ENCODE peak calls at places on chromosomes 11 and 22, in four cellular contexts. W is H1, Y is GM12878, Z is SK-N-SH. M is an unnamed sample.

GRCh38 chr22:37199103-37199838 is 11.2 kb upstream of the C1QTNF6 start:
- DNase-seq in Y (peak), Z (peak), W (peak), M (peak)

GRCh38 chr11:71140206-71140919 is 112.0 kb downstream of the SHANK2 start:
- DNase-seq in Y (no peak), W (no peak), Z (no peak), M (no peak)

GRCh38 chr22:46250783-46251125 is 661 bp upstream of the CDPF1 start:
- DNase-seq in Y (no peak), W (no peak), Z (no peak), M (no peak)

GRCh38 chr22:22702159-22702873 is 57.9 kb downstream of the GGTLC2 start:
- DNase-seq in Z (no peak), W (no peak), Y (no peak), M (no peak)

GRCh38 chr11:68128682-68129327 is 7.6 kb upstream of the CHKA start:
- DNase-seq in W (no peak), Y (no peak), Z (peak), M (peak)

GRCh38 chr22:45692549-45692948 is 20.9 kb downstream of the ATXN10 start:
- DNase-seq in W (no peak), Y (no peak), Z (no peak), M (no peak)

GRCh38 chr11:73139476-73140198 is 2.5 kb downstream of the FCHSD2 start:
- DNase-seq in Y (no peak), W (no peak), Z (no peak), M (peak)

GRCh38 chr22:47367993-47368945 is 605.8 kb downstream of the TBC1D22A start:
- DNase-seq in W (no peak), Y (no peak), Z (no peak), M (no peak)

GRCh38 chr11:86636275-86636674 is 36.1 kb downstream of the ME3 start:
- DNase-seq in Z (no peak), Y (no peak), W (no peak), M (no peak)

GRCh38 chr22:41560095-41560487 is 719 bp upstream of the CSDC2 start:
- DNase-seq in W (no peak), Z (no peak), Y (no peak), M (no peak)

GRCh38 chr11:130162733-130163132 is 3.2 kb downstream of the ST14 start:
- DNase-seq in Z (no peak), W (no peak), Y (no peak), M (no peak)

GRCh38 chr11:61955416-61956135 is 5.4 kb downstream of the BEST1 start:
- DNase-seq in W (peak), Z (no peak), Y (no peak), M (no peak)

DNA sequence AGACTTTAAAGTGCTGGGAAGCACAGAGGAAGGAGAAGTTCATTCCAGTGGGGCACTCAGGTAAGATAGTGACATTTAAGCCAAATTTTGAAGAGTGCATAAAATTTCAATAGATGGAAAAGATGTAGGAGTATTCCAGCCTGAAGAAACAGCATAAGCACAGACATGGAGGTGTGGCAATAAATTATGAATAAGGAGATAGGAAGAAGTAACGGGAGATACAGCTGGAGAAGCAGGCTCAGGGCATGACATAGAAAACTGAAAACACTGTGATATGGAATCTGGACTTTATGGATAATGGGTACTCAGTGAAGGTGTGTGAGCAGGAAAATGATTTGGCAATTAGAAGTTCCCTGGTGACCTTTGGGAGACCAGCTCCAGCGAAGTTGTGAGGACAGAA is 33.3 kb downstream of the P4HA3 start:
- DNase-seq in Y (no peak), Z (no peak), W (no peak), M (no peak)
- TF ChIP-seq TCF12 in Y (no peak), Z (no peak), W (no peak), M (no peak)

GRCh38 chr11:765025-765801 is 12.1 kb downstream of the GATD1 start:
- DNase-seq in Z (peak), Y (no peak), W (no peak), M (peak)
- TF ChIP-seq TCF12 in Z (no peak), Y (no peak), W (no peak), M (no peak)

DNA sequence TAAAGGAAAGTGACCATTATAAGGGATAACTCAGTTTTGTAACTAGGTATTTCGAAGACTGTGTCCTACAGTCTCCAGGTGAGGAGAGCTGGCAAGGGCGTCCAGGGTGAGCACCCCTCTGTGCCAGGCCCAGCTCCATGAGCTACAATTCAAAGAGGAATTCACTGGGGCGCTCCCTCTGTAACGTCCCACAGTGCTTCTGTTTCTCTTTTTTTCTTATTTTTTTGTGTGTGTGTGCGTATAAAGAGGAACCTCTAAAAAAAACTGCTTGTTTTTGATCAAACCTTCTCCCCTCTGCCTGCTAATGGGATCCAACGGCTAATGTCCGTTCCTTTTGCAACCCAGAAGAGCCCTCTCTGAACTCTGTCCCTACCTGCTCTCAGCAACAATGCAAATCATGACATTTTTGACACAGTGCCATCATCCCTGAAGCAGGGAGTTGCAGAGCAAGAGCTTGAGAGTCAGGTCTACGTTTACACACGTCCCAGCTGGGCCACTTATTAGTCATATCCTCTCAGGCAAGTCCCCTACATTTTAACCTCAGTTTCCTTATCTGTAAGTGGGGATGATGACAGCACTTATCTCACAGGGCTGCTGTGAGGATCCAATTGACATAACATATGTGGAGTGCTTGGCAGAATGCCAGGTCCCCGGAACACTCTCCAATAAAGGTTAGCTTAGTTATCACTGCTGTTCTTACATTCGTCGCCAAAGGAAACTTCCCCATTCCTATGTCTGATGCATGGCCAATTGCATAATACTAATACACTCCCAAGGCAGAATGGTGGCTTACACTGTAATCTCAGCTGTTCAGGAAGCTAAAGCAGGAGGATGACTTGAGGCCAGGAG is 16.9 kb downstream of the ASCC2 start:
- DNase-seq in W (no peak), Y (peak), Z (peak), M (peak)
- TF ChIP-seq TCF12 in W (no peak), Y (peak), Z (peak), M (no peak)

GRCh38 chr11:33635161-33635560 is 65.5 kb downstream of the C11orf91 start:
- DNase-seq in Y (no peak), Z (no peak), W (no peak), M (no peak)
- TF ChIP-seq TCF12 in Y (no peak), Z (no peak), W (no peak), M (no peak)

GRCh38 chr11:102139081-102139498 is 28.8 kb downstream of the YAP1 start:
- DNase-seq in W (no peak), Y (no peak), Z (no peak), M (no peak)
- TF ChIP-seq TCF12 in W (no peak), Y (no peak), Z (peak), M (no peak)

GRCh38 chr11:17848709-17849108 is 114.1 kb downstream of the KCNC1 start:
- DNase-seq in Z (no peak), Y (no peak), W (no peak), M (no peak)

GRCh38 chr11:17851697-17852096 is 117.1 kb downstream of the KCNC1 start:
- DNase-seq in W (no peak), Z (no peak), Y (no peak), M (no peak)

GRCh38 chr11:17845431-17845881 is 110.9 kb downstream of the KCNC1 start:
- DNase-seq in Z (no peak), W (no peak), Y (no peak), M (no peak)

GRCh38 chr11:17852246-17852645 is 117.7 kb downstream of the KCNC1 start:
- DNase-seq in Y (no peak), Z (no peak), W (no peak), M (no peak)

GRCh38 chr11:17846852-17847453 is 112.4 kb downstream of the KCNC1 start:
- DNase-seq in W (no peak), Z (no peak), Y (no peak), M (no peak)
- TF ChIP-seq TCF12 in W (no peak), Z (no peak), Y (no peak), M (no peak)

GRCh38 chr11:135075740-135076139 is 663.7 kb upstream of the B3GAT1 start:
- DNase-seq in Z (no peak), W (peak), Y (no peak), M (peak)
- TF ChIP-seq TCF12 in Z (no peak), W (peak), Y (no peak), M (no peak)

DNA sequence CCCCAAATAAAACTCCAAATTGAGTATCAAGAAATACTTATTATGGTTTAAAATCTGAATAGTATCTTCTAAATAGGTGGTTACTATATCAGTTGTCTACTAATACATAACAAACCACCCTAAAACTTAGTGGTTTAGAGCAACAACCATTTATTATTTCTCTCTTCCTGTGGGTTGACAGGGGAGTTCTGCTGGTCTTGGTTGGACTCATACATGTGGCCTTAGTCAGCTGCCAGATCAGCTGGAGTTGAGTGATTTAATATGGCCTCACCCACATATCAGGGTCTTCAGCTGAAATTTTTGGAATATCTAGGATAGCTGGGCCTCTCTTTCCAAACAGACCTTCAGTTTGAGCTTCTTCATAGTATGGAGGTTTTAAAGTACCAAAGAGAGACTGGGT is 34.5 kb downstream of the C11orf65 start:
- DNase-seq in Z (no peak), Y (no peak), W (no peak), M (no peak)
- TF ChIP-seq TCF12 in Z (no peak), Y (no peak), W (no peak), M (no peak)

DNA sequence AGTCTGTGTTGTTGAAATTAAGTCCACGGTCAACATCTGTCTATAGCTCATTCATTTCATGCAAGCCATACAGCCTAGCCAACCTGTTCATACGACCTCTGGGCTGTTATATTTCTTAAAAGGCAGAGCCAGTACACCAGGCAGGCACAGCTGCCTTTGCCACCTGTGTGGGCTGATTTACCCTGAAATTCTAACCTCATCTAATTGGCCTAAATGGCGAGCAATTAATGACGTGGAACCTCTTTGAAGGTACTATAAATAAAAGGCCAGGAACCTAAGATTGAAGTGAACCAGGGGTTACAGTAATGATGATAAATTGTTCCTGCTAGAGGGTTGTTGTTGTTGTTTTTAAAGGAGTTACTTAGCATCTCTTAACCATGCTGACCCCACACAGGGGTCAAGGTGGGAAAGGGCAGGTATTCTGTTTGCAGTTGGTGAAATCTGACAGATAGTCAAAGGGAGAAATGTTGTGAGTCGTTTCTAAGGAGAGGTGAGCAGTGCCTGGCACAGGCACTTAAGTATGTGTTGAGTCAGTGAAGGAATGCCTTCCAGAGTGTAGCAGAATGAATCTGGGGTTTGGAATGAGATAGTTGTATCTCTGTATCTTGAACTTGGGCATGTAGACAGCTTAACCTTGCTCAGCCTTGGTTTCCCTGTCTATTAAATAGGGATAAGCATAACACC is 213.5 kb upstream of the NAV2 start:
- DNase-seq in Z (no peak), W (no peak), Y (no peak), M (no peak)
- TF ChIP-seq TCF12 in Z (no peak), W (no peak), Y (no peak), M (no peak)